ENCODE peak calls at places on chromosomes 4 and X, in seven cellular contexts. L is dorsolateral prefrontal cortex, U is pancreas, S is OCI-LY7, J is memory B cell, W is M059J, Q is anterior cingulate cortex. E is an unnamed sample.

GRCh38 chr4:39706829-39707511 is 9.0 kb downstream of the UBE2K start:
- DNase-seq in W (peak; percentile 65), U (no peak), J (no peak), Q (no peak), S (no peak), L (no peak), E (no peak)

GRCh38 chr4:86092684-86093083 is 267.2 kb downstream of the MAPK10 start:
- DNase-seq in J (no peak), S (no peak), W (peak; percentile 69), U (no peak), L (no peak), Q (no peak), E (no peak)

GRCh38 chr4:7331682-7332000 is 103.1 kb downstream of the PSAPL1 start:
- DNase-seq in W (no peak), S (no peak), U (no peak), J (no peak), L (no peak), Q (no peak), E (no peak)

GRCh38 chr4:106126062-106126461 is 189.9 kb downstream of the TBCK start:
- DNase-seq in L (no peak), S (no peak), W (no peak), U (no peak), J (no peak), Q (no peak), E (no peak)

GRCh38 chr4:86910820-86911684 is 18.8 kb upstream of the C4orf36 start:
- DNase-seq in S (no peak), U (no peak), L (no peak), W (peak; percentile 28), Q (no peak), J (no peak), E (no peak)

GRCh38 chrX:155009994-155010472 is 12.5 kb downstream of the F8 start:
- DNase-seq in L (no peak), Q (no peak), S (no peak), J (no peak), W (no peak), U (no peak), E (no peak)

GRCh38 chr4:84915396-84915780 is 51.1 kb downstream of the WDFY3 start:
- DNase-seq in J (no peak), W (no peak), Q (no peak), S (no peak), L (no peak), U (no peak), E (no peak)

GRCh38 chr4:76813070-76813469 is 84.9 kb downstream of the SOWAHB start:
- DNase-seq in U (no peak), J (no peak), Q (no peak), L (no peak), S (no peak), W (no peak), E (no peak)

GRCh38 chrX:22320236-22320635 is 47.5 kb downstream of the CBLL2 start:
- DNase-seq in Q (no peak), L (no peak), U (no peak), W (no peak), J (no peak), S (no peak), E (no peak)

GRCh38 chr4:4776934-4777333 is 82.5 kb upstream of the MSX1 start:
- DNase-seq in U (no peak), Q (no peak), J (no peak), W (no peak), L (no peak), S (no peak), E (no peak)

GRCh38 chr4:145487626-145488025 is 6.0 kb downstream of the SMAD1 start:
- DNase-seq in L (no peak), U (no peak), W (no peak), J (peak; percentile 13), Q (no peak), S (peak; percentile 87), E (no peak)

GRCh38 chrX:44432641-44433040 is 89.2 kb upstream of the EFHC2 start:
- DNase-seq in J (no peak), W (peak; percentile 55), U (no peak), Q (no peak), S (peak; percentile 16), L (no peak), E (no peak)

GRCh38 chr4:9861561-9861960 is 80.1 kb downstream of the DRD5 start:
- DNase-seq in W (no peak), Q (no peak), S (no peak), U (no peak), J (no peak), L (no peak), E (no peak)

GRCh38 chr4:145177906-145178538 is 2.4 kb downstream of the OTUD4 start:
- DNase-seq in L (no peak), S (peak; percentile 36), Q (no peak), W (peak; percentile 15), J (no peak), U (no peak), E (no peak)

GRCh38 chr4:19030048-19030447 is 1008.5 kb upstream of the LCORL start:
- DNase-seq in J (no peak), U (no peak), Q (no peak), W (no peak), S (no peak), L (no peak), E (no peak)